ENCODE peak calls at places on chromosomes 3 and 15, in five cellular contexts. One of them, this sample, is unnamed. For H3K36me3, the result is how much of the 10 kb centered on the place peaks cover.

GRCh38 chr3:143749926-143750325 is 98.3 kb downstream of the SLC9A9 start:
- DNase-seq in heart left ventricle: no peak
- DNase-seq in PC-3: no peak
- DNase-seq in left ventricle myocardium inferior: no peak
- DNase-seq in kidney: no peak
- DNase-seq in this sample: no peak

GRCh38 chr3:72604287-72604686 is 244.0 kb downstream of the SHQ1 start:
- DNase-seq in heart left ventricle: no peak
- DNase-seq in PC-3: no peak
- DNase-seq in left ventricle myocardium inferior: no peak
- DNase-seq in kidney: no peak
- DNase-seq in this sample: no peak

GRCh38 chr3:123618076-123618703 is 33.3 kb upstream of the HACD2 start:
- DNase-seq in heart left ventricle: no peak
- DNase-seq in PC-3: no peak
- DNase-seq in left ventricle myocardium inferior: no peak
- DNase-seq in kidney: no peak
- DNase-seq in this sample: no peak

GRCh38 chr3:7264196-7264526 is 403.2 kb downstream of the GRM7 start:
- DNase-seq in heart left ventricle: no peak
- DNase-seq in PC-3: no peak
- DNase-seq in left ventricle myocardium inferior: no peak
- DNase-seq in kidney: no peak
- DNase-seq in this sample: no peak

GRCh38 chr15:90167121-90167520 is 34.0 kb upstream of the SEMA4B start:
- DNase-seq in heart left ventricle: no peak
- DNase-seq in PC-3: no peak
- DNase-seq in left ventricle myocardium inferior: no peak
- DNase-seq in kidney: no peak
- DNase-seq in this sample: no peak

GRCh38 chr3:62696011-62696410 is 179.2 kb downstream of the CADPS start:
- DNase-seq in heart left ventricle: no peak
- DNase-seq in PC-3: no peak
- DNase-seq in left ventricle myocardium inferior: no peak
- DNase-seq in kidney: no peak
- DNase-seq in this sample: no peak

GRCh38 chr15:32704343-32705076 is 13.3 kb upstream of the GREM1 start:
- DNase-seq in heart left ventricle: no peak
- DNase-seq in PC-3: peak
- DNase-seq in left ventricle myocardium inferior: no peak
- DNase-seq in kidney: no peak
- DNase-seq in this sample: no peak

GRCh38 chr3:97880267-97880666 is 58.5 kb downstream of the CRYBG3 start:
- DNase-seq in heart left ventricle: no peak
- DNase-seq in PC-3: no peak
- DNase-seq in left ventricle myocardium inferior: no peak
- DNase-seq in kidney: no peak
- DNase-seq in this sample: peak

GRCh38 chr3:62992520-62992919 is 117.3 kb upstream of the CADPS start:
- DNase-seq in heart left ventricle: no peak
- DNase-seq in PC-3: no peak
- DNase-seq in left ventricle myocardium inferior: no peak
- DNase-seq in kidney: no peak
- DNase-seq in this sample: no peak

GRCh38 chr3:185306847-185307246 is 53.0 kb upstream of the EHHADH start:
- DNase-seq in heart left ventricle: no peak
- DNase-seq in PC-3: no peak
- DNase-seq in left ventricle myocardium inferior: no peak
- DNase-seq in kidney: no peak
- DNase-seq in this sample: no peak

GRCh38 chr3:185309309-185309708 is 53.6 kb upstream of the MAP3K13 start:
- DNase-seq in heart left ventricle: no peak
- DNase-seq in PC-3: no peak
- DNase-seq in left ventricle myocardium inferior: no peak
- DNase-seq in kidney: no peak
- DNase-seq in this sample: no peak

GRCh38 chr3:185312006-185312405 is 50.9 kb upstream of the MAP3K13 start:
- DNase-seq in heart left ventricle: no peak
- DNase-seq in PC-3: no peak
- DNase-seq in left ventricle myocardium inferior: no peak
- DNase-seq in kidney: no peak
- DNase-seq in this sample: no peak

GRCh38 chr3:185309795-185310194 is 53.1 kb upstream of the MAP3K13 start:
- DNase-seq in heart left ventricle: no peak
- DNase-seq in PC-3: no peak
- DNase-seq in left ventricle myocardium inferior: no peak
- DNase-seq in kidney: no peak
- DNase-seq in this sample: no peak

DNA sequence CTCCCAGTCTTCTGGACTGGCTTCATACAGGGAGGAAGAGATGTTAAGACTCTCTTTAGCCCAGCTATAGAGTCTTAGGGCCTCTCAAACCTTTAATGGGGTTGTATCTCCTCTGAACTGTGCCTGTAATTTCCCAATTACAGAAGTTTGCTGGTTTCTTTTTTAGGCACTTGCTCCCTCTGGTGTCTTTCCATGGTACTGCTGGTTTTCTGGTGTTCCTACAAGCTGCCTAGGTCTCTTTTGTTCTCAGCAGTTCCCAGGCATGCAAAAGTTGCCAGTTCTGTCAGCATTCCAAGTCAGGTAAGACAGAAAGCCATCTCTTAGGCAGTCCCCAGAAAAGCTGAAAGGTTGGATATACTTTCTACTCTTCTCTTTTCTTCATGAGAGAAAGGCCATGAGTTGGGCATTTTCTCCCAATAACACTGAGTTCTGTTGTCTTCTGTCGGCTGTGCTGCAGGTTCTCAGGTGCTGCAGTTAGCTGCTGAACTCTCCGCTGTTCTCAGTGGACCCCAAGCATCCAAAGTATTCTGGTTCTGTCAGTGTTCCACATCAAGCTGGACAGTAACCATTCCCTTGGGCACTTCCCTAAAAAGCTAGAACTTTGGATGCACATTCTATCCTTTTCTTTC is 54.4 kb upstream of the EHHADH start:
- DNase-seq in heart left ventricle: no peak
- DNase-seq in PC-3: peak
- DNase-seq in left ventricle myocardium inferior: no peak
- DNase-seq in kidney: no peak
- DNase-seq in this sample: peak
- TF ChIP-seq CTCF in heart left ventricle: peak
- TF ChIP-seq CTCF in PC-3: peak
- TF ChIP-seq CTCF in left ventricle myocardium inferior: peak
- TF ChIP-seq CTCF in kidney: peak
- TF ChIP-seq CTCF in this sample: peak

GRCh38 chr3:160755776-160756304 is at the start of gene PPM1L:
- DNase-seq in heart left ventricle: peak
- DNase-seq in PC-3: peak
- DNase-seq in left ventricle myocardium inferior: peak
- DNase-seq in kidney: peak
- DNase-seq in this sample: peak

GRCh38 chr3:160754371-160754854 is 1.6 kb upstream of the PPM1L start:
- DNase-seq in heart left ventricle: peak
- DNase-seq in PC-3: peak
- DNase-seq in left ventricle myocardium inferior: peak
- DNase-seq in kidney: no peak
- DNase-seq in this sample: peak

GRCh38 chr3:160754855-160755747 is 930 bp upstream of the PPM1L start:
- DNase-seq in heart left ventricle: peak
- DNase-seq in PC-3: peak
- DNase-seq in left ventricle myocardium inferior: peak
- DNase-seq in kidney: peak
- DNase-seq in this sample: peak

GRCh38 chr3:160756907-160757623 is 1.0 kb downstream of the PPM1L start:
- DNase-seq in heart left ventricle: peak
- DNase-seq in PC-3: no peak
- DNase-seq in left ventricle myocardium inferior: peak
- DNase-seq in kidney: peak
- DNase-seq in this sample: no peak

DNA sequence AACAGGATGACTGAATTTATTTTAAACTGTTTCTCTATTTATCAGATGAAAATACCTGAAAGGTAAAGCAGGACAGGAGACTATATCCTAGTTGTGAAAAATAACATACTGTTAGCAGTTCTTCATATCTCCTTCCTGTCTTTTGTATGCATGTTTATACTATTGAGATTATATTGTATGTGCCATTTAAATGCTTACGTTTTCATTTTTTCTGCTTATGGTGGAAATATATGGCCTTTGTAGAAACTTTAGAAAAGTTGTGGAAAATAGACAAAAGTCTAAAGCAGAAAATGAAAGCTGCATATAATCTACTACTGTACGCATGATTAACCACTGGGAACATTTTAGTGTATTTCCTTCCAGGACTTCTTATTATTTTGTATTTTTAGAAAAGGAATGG is 2.1 kb upstream of the PPM1L start:
- DNase-seq in heart left ventricle: no peak
- DNase-seq in PC-3: no peak
- DNase-seq in left ventricle myocardium inferior: no peak
- DNase-seq in kidney: no peak
- DNase-seq in this sample: no peak
- H3K27ac ChIP-seq in heart left ventricle: peak
- H3K27ac ChIP-seq in PC-3: no peak
- H3K27ac ChIP-seq in left ventricle myocardium inferior: peak
- H3K27ac ChIP-seq in kidney: no peak
- H3K27ac ChIP-seq in this sample: no peak

GRCh38 chr15:92971081-92971480 is 71.0 kb downstream of the CHD2 start:
- DNase-seq in heart left ventricle: no peak
- DNase-seq in PC-3: no peak
- DNase-seq in left ventricle myocardium inferior: no peak
- DNase-seq in kidney: no peak
- DNase-seq in this sample: no peak
- H3K36me3 ChIP-seq in heart left ventricle: half or more
- H3K36me3 ChIP-seq in PC-3: half or more
- H3K36me3 ChIP-seq in left ventricle myocardium inferior: half or more
- H3K36me3 ChIP-seq in kidney: half or more
- H3K36me3 ChIP-seq in this sample: half or more

DNA sequence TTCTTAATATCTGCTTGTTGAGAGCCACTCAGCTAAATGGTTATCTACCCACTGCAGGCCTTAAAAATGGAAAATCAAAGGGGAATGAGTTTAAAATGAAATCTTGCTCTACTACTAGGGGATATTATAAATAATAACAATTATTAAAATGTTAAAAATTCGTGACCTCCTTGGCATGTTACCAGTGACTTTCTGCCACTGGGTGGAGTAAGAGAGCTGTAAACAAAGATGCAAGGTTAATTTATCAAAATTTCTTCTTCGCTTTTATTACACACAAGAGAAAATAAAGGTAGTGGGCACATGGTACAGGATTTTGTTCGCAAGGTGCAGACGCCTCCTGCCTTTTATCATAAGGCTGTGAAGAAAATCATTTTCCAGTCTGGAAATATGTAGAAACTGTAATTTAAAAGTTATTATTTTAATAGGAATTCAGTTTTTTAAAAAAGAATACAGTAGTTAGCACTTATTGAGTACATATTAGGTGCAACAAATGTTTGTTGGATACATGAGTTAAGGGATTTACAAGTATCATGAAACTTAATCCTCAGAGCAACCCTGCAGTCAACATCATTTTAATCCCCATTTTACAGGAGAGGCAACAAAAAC is 272.6 kb downstream of the SUCLG2 start:
- DNase-seq in heart left ventricle: no peak
- DNase-seq in PC-3: peak
- DNase-seq in left ventricle myocardium inferior: no peak
- DNase-seq in kidney: no peak
- DNase-seq in this sample: peak
- TF ChIP-seq CTCF in heart left ventricle: peak
- TF ChIP-seq CTCF in PC-3: peak
- TF ChIP-seq CTCF in left ventricle myocardium inferior: peak
- TF ChIP-seq CTCF in kidney: peak
- TF ChIP-seq CTCF in this sample: peak

GRCh38 chr15:70753101-70753829 is 10.1 kb downstream of the UACA start:
- DNase-seq in heart left ventricle: no peak
- DNase-seq in PC-3: no peak
- DNase-seq in left ventricle myocardium inferior: no peak
- DNase-seq in kidney: no peak
- DNase-seq in this sample: no peak
- H3K27ac ChIP-seq in heart left ventricle: peak
- H3K27ac ChIP-seq in PC-3: no peak
- H3K27ac ChIP-seq in left ventricle myocardium inferior: peak
- H3K27ac ChIP-seq in kidney: no peak
- H3K27ac ChIP-seq in this sample: no peak

This sample was measured in brain microvascular endothelial cell.